ENCODE peak calls at places on chromosomes 4 and X, in five cellular contexts. W is CD4-positive, alpha-beta memory T cell; U is activated CD8-positive, alpha-beta memory T cell treated with anti-CD3 and anti-CD28 coated beads for 48 hours; E is epithelial cell of esophagus; F is activated CD4-positive, alpha-beta memory T cell treated with anti-CD3 and anti-CD28 coated beads for 36 hours. X is an unnamed sample.

GRCh38 chrX:138648570-138648969 is 62.9 kb downstream of the FGF13 start:
- DNase-seq in W (no peak), F (no peak), E (no peak), U (no peak), X (no peak)

GRCh38 chr4:6509587-6509986 is 37.2 kb upstream of the PPP2R2C start:
- DNase-seq in E (no peak), U (no peak), F (no peak), W (no peak), X (no peak)

GRCh38 chr4:147596377-147596776 is 20.8 kb upstream of the TMEM184C start:
- DNase-seq in F (no peak), E (peak), U (no peak), W (no peak), X (no peak)

GRCh38 chr4:110793381-110793801 is 170.5 kb upstream of the PITX2 start:
- DNase-seq in E (no peak), W (no peak), F (no peak), U (no peak), X (no peak)

GRCh38 chr4:110543577-110543976 is 67.6 kb downstream of the ENPEP start:
- DNase-seq in U (no peak), W (no peak), F (no peak), E (peak), X (no peak)

GRCh38 chr4:116005806-116006088 is 892.3 kb upstream of the NDST4 start:
- DNase-seq in W (no peak), F (no peak), U (no peak), E (no peak), X (no peak)

GRCh38 chr4:67320645-67321044 is 224.7 kb downstream of the CENPC start:
- DNase-seq in W (no peak), U (no peak), E (peak), F (no peak), X (no peak)

GRCh38 chr4:15749001-15749400 is 29.1 kb upstream of the CD38 start:
- DNase-seq in U (no peak), E (no peak), W (no peak), F (no peak), X (no peak)

GRCh38 chrX:140933056-140933455 is 69.3 kb upstream of the SPANXB1 start:
- DNase-seq in E (peak), W (no peak), U (no peak), F (no peak), X (no peak)

GRCh38 chr4:184826315-184827266 is 823 bp upstream of the ACSL1 start:
- DNase-seq in W (peak), U (peak), E (no peak), F (peak), X (peak)

GRCh38 chr4:171130126-171130801 is 682.9 kb upstream of the GALNTL6 start:
- DNase-seq in W (no peak), E (no peak), F (no peak), U (no peak), X (no peak)

GRCh38 chrX:103310592-103311400 is at the start of gene BEX2:
- DNase-seq in U (peak), W (peak), F (peak), E (peak), X (peak)

GRCh38 chr4:165788686-165789463 is 84.2 kb upstream of the TLL1 start:
- DNase-seq in U (no peak), F (no peak), E (no peak), W (no peak), X (no peak)

GRCh38 chr4:172547724-172548123 is 620.9 kb upstream of the GALNT7 start:
- DNase-seq in E (no peak), U (no peak), F (no peak), W (no peak), X (no peak)

GRCh38 chrX:24231169-24231568 is 81.6 kb downstream of the ZFX start:
- DNase-seq in W (no peak), F (no peak), U (no peak), E (peak), X (peak)

GRCh38 chr4:13766722-13767495 is 139.4 kb upstream of the BOD1L1 start:
- DNase-seq in W (no peak), F (no peak), U (no peak), E (no peak), X (no peak)

GRCh38 chrX:9171841-9172240 is 137.9 kb upstream of the FAM9B start:
- DNase-seq in U (no peak), W (no peak), F (no peak), E (peak), X (no peak)

GRCh38 chr4:100582146-100582545 is 64.3 kb upstream of the EMCN start:
- DNase-seq in E (no peak), W (no peak), F (no peak), U (no peak), X (no peak)

GRCh38 chrX:119118780-119119395 is 8.7 kb downstream of the KIAA1210 start:
- DNase-seq in W (peak), E (peak), U (peak), F (peak), X (peak)

GRCh38 chr4:147777456-147778091 is 45.7 kb downstream of the ARHGAP10 start:
- DNase-seq in U (no peak), E (peak), F (no peak), W (no peak), X (no peak)

GRCh38 chr4:38740303-38740702 is 42.5 kb downstream of the TLR10 start:
- DNase-seq in W (no peak), U (no peak), E (peak), F (no peak), X (no peak)

GRCh38 chr4:6999172-7000086 is 43.7 kb upstream of the TADA2B start:
- DNase-seq in E (peak), F (peak), U (no peak), W (peak), X (peak)

X was measured in activated CD4-positive, alpha-beta T cell treated with anti-CD3 and anti-CD28 coated beads for 48 hours.